ENCODE peak calls at places on chromosomes 4 and X, in five cellular contexts. L, D, Y, B and K are unnamed samples.
A peak's percentile ranks its signal among the peaks of the same experiment; 100 is the strongest.

GRCh38 chr4:1239949-1240305 is 9.0 kb downstream of the CTBP1 start:
- DNase-seq in L (no peak), D (no peak), Y (no peak), B (no peak), K (no peak)

GRCh38 chr4:25905371-25905770 is 8.6 kb upstream of the SMIM20 start:
- DNase-seq in L (no peak), D (no peak), Y (no peak), B (no peak), K (no peak)

GRCh38 chr4:90537491-90537890 is 410.3 kb downstream of the CCSER1 start:
- DNase-seq in L (no peak), D (no peak), Y (no peak), B (no peak), K (no peak)

GRCh38 chrX:20139966-20140365 is 1.7 kb downstream of the EIF1AX start:
- DNase-seq in L (no peak), D (peak; percentile 41), Y (peak; percentile 27), B (peak; percentile 39), K (no peak)

GRCh38 chrX:153371256-153371655 is 29.9 kb downstream of the PNMA6E start:
- DNase-seq in L (no peak), D (no peak), Y (no peak), B (no peak), K (no peak)

GRCh38 chr4:182015893-182016292 is 227.3 kb upstream of the TENM3 start:
- DNase-seq in L (no peak), D (peak; percentile 37), Y (peak; percentile 18), B (no peak), K (no peak)

GRCh38 chrX:40784516-40785151 is 49.3 kb upstream of the MED14 start:
- DNase-seq in L (no peak), D (peak; percentile 69), Y (no peak), B (no peak), K (peak; percentile 37)

GRCh38 chr4:23060776-23061175 is 368.0 kb downstream of the GBA3 start:
- DNase-seq in L (no peak), D (no peak), Y (no peak), B (no peak), K (no peak)

GRCh38 chr4:188439641-188440311 is 300.5 kb downstream of the TRIML1 start:
- DNase-seq in L (peak; percentile 32), D (peak; percentile 86), Y (no peak), B (no peak), K (no peak)

GRCh38 chr4:79893441-79893840 is 179.6 kb downstream of the ANTXR2 start:
- DNase-seq in L (no peak), D (no peak), Y (no peak), B (no peak), K (no peak)

GRCh38 chr4:151319490-151319889 is 5.9 kb downstream of the SH3D19 start:
- DNase-seq in L (no peak), D (no peak), Y (no peak), B (no peak), K (no peak)

GRCh38 chrX:100085851-100086250 is 324.2 kb downstream of the PCDH19 start:
- DNase-seq in L (no peak), D (peak; percentile 39), Y (no peak), B (peak; percentile 13), K (no peak)

GRCh38 chrX:2402361-2402690 is 98.5 kb downstream of the DHRSX start:
- DNase-seq in L (no peak), D (no peak), Y (no peak), B (no peak), K (no peak)
- H3K4me3 ChIP-seq in L (no peak overlapping the region), D (no peak overlapping the region), Y (no peak overlapping the region), B (no peak overlapping the region), K (peak overlapping the region; percentile 15)

GRCh38 chr4:175127314-175127713 is 209.2 kb downstream of the ADAM29 start:
- DNase-seq in L (no peak), D (peak; percentile 82), Y (peak; percentile 17), B (no peak), K (no peak)

GRCh38 chr4:175125410-175126068 is 207.4 kb downstream of the ADAM29 start:
- DNase-seq in L (no peak), D (peak; percentile 17), Y (no peak), B (no peak), K (no peak)
- TF ChIP-seq CTCF in L (no peak), D (no peak), Y (no peak), B (no peak), K (no peak)

GRCh38 chrX:54180403-54180802 is 2.7 kb downstream of the FAM120C start:
- DNase-seq in L (no peak), D (no peak), Y (no peak), B (no peak), K (no peak)
- H3K4me3 ChIP-seq in L (no peak overlapping the region), D (no peak overlapping the region), Y (no peak overlapping the region), B (no peak overlapping the region), K (peak overlapping the region; percentile 66)

GRCh38 chr4:185582651-185583400 is 47.5 kb upstream of the PDLIM3 start:
- DNase-seq in L (no peak), D (no peak), Y (no peak), B (no peak), K (no peak)

GRCh38 chr4:185583813-185584212 is 48.5 kb upstream of the PDLIM3 start:
- DNase-seq in L (no peak), D (no peak), Y (no peak), B (no peak), K (no peak)

GRCh38 chr4:185587444-185588161 is 52.3 kb upstream of the PDLIM3 start:
- DNase-seq in L (peak; percentile 50), D (no peak), Y (no peak), B (no peak), K (no peak)

GRCh38 chr4:185587065-185587443 is 51.7 kb upstream of the PDLIM3 start:
- DNase-seq in L (no peak), D (no peak), Y (no peak), B (no peak), K (no peak)

DNA sequence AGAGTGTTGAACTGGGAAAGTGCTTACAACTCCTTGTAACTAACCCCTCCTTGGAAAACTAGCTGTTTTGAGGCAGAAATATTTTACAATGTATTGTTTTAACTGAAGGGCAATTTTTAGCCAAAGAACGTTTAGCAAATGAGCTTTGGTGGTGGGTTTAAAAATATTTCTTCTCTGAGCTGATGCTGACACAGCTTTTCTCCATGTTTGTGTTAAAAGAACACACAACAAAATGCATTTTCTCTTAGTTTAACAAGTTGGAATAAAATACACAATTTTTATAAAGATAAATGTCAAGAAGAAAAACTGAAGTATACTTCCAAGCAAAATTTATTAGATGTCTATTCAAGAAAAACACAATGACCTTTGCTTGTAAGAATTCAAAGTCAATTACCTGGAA is 49.9 kb upstream of the PDLIM3 start:
- DNase-seq in L (no peak), D (no peak), Y (no peak), B (no peak), K (no peak)
- TF ChIP-seq CTCF in L (no peak), D (no peak), Y (no peak), B (no peak), K (no peak)

GRCh38 chr4:176622251-176622968 is 170.3 kb downstream of the VEGFC start:
- DNase-seq in L (no peak), D (no peak), Y (peak; percentile 62), B (no peak), K (no peak)
- H3K4me3 ChIP-seq in L (no peak overlapping the region), D (no peak overlapping the region), Y (no peak overlapping the region), B (no peak overlapping the region), K (no peak overlapping the region)

GRCh38 chrX:97461763-97462162 is 578.1 kb downstream of the RPA4 start:
- DNase-seq in L (no peak), D (no peak), Y (no peak), B (no peak), K (no peak)
- TF ChIP-seq CTCF in L (no peak), D (no peak), Y (no peak), B (no peak), K (no peak)

DNA sequence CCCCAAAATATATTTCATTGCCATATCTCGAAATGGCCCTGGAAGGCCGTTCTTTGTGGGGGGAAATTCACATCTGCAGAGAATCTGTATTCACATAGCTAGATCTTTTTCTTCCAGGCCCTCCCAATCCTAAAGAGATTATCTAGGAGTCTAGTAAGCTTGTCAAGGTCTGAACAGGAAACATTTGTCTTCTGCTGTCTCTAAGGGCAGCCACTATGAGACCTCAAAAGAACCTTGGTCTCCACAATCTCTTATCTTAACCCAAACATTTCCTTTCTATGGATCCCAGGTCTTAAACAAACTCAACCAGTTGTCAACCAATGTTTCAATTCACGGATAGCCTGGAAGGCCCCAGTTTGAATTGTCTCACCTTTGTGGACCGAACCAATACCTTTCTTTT is 45.0 kb downstream of the CRLF2 start:
- DNase-seq in L (no peak), D (no peak), Y (no peak), B (no peak), K (no peak)
- H3K4me3 ChIP-seq in L (no peak overlapping the region), D (no peak overlapping the region), Y (no peak overlapping the region), B (no peak overlapping the region), K (no peak overlapping the region)

GRCh38 chr4:146654976-146655761 is 16.5 kb downstream of the POU4F2 start:
- DNase-seq in L (no peak), D (no peak), Y (no peak), B (no peak), K (no peak)
- TF ChIP-seq CTCF in L (peak; percentile 6), D (no peak), Y (no peak), B (no peak), K (no peak)